ENCODE peak calls at places on chromosome 19, in five cellular contexts. M is adrenal gland, X is GM23248, V is IMR-90, J is tibial artery. B is an unnamed sample. For H3K36me3, the result is how much of the 10 kb centered on the place peaks cover.

GRCh38 chr19:6035026-6035425 is 57.1 kb upstream of the RANBP3 start:
- DNase-seq in M (peak), X (no peak), V (no peak), J (peak), B (no peak)

GRCh38 chr19:16945762-16946465 is 57.1 kb downstream of the F2RL3 start:
- DNase-seq in M (no peak), X (no peak), V (no peak), J (no peak), B (no peak)

GRCh38 chr19:29667941-29668340 is 2.7 kb downstream of the PLEKHF1 start:
- DNase-seq in M (no peak), X (peak), V (no peak), J (peak), B (peak)

GRCh38 chr19:51331193-51331592 is 10.7 kb downstream of the VSIG10L start:
- DNase-seq in M (no peak), X (no peak), V (no peak), J (no peak), B (no peak)

GRCh38 chr19:27764186-27764804 is 1448.7 kb downstream of the UQCRFS1 start:
- DNase-seq in M (no peak), X (no peak), V (no peak), J (no peak), B (no peak)

GRCh38 chr19:29694669-29695627 is 20.1 kb downstream of the C19orf12 start:
- DNase-seq in M (peak), X (peak), V (peak), J (peak), B (peak)

GRCh38 chr19:44752816-44753618 is 4.5 kb downstream of the BCL3 start:
- DNase-seq in M (peak), X (peak), V (peak), J (peak), B (peak)

GRCh38 chr19:17579523-17580244 is 24.2 kb downstream of the COLGALT1 start:
- DNase-seq in M (peak), X (peak), V (peak), J (no peak), B (peak)

GRCh38 chr19:35015576-35016351 is 14.5 kb upstream of the SCN1B start:
- DNase-seq in M (peak), X (peak), V (peak), J (no peak), B (no peak)

GRCh38 chr19:6473652-6474051 is 7.9 kb downstream of the DENND1C start:
- DNase-seq in M (no peak), X (no peak), V (no peak), J (no peak), B (no peak)

GRCh38 chr19:17775245-17775927 is 19.6 kb upstream of the B3GNT3 start:
- DNase-seq in M (peak), X (peak), V (peak), J (no peak), B (no peak)

GRCh38 chr19:16886305-16886880 is 2.4 kb upstream of the F2RL3 start:
- DNase-seq in M (peak), X (peak), V (peak), J (no peak), B (no peak)

GRCh38 chr19:4375620-4376228 is 24.6 kb downstream of the SH3GL1 start:
- DNase-seq in M (no peak), X (peak), V (peak), J (peak), B (no peak)
- H3K27ac ChIP-seq in M (peak), X (peak), V (peak), J (peak), B (no peak)

GRCh38 chr19:12939908-12940533 is 1.6 kb downstream of the CALR start:
- DNase-seq in M (no peak), X (peak), V (no peak), J (no peak), B (no peak)
- H3K36me3 ChIP-seq in M (under half), X (under half), V (under half), J (half or more), B (under half)

GRCh38 chr19:38781058-38781457 is 7.7 kb upstream of the LGALS7 start:
- DNase-seq in M (no peak), X (no peak), V (no peak), J (no peak), B (no peak)

GRCh38 chr19:38786572-38787265 is 2.3 kb upstream of the LGALS7B start:
- DNase-seq in M (no peak), X (no peak), V (no peak), J (no peak), B (no peak)

GRCh38 chr19:38780443-38780842 is 7.1 kb upstream of the LGALS7 start:
- DNase-seq in M (no peak), X (no peak), V (no peak), J (no peak), B (no peak)

GRCh38 chr19:38785187-38785699 is 3.8 kb upstream of the LGALS7B start:
- DNase-seq in M (no peak), X (no peak), V (no peak), J (no peak), B (no peak)

GRCh38 chr19:38784224-38784623 is 4.8 kb upstream of the LGALS7B start:
- DNase-seq in M (peak), X (no peak), V (peak), J (no peak), B (no peak)
- H3K27ac ChIP-seq in M (no peak), X (no peak), V (no peak), J (no peak), B (no peak)

DNA sequence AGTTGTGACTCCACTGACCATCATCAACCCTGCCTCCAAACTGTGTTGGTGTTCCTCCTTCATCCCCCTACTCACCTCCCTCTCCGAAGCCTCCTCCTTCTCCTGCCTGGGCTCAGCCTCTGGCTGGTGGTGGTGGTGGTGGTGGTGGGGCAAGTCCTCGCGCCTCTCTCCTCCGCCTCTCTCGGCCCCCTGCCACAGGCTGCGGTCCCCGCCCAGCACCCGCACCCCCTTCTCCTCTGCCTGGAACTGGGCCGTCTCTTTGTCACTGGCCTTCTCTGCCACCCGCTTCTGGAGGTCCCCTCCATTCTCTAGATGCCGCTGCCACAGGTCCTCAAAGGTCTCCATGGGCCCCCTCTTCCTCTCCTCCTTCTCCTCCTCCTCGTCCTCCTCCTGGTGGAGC is 1.5 kb downstream of the CCER2 start:
- DNase-seq in M (no peak), X (no peak), V (no peak), J (no peak), B (no peak)
- H3K36me3 ChIP-seq in M (under half), X (under half), V (under half), J (under half), B (under half)

GRCh38 chr19:47693489-47693888 is 19.7 kb upstream of the EHD2 start:
- DNase-seq in M (no peak), X (no peak), V (no peak), J (no peak), B (no peak)
- H3K27ac ChIP-seq in M (no peak), X (no peak), V (no peak), J (no peak), B (no peak)

DNA sequence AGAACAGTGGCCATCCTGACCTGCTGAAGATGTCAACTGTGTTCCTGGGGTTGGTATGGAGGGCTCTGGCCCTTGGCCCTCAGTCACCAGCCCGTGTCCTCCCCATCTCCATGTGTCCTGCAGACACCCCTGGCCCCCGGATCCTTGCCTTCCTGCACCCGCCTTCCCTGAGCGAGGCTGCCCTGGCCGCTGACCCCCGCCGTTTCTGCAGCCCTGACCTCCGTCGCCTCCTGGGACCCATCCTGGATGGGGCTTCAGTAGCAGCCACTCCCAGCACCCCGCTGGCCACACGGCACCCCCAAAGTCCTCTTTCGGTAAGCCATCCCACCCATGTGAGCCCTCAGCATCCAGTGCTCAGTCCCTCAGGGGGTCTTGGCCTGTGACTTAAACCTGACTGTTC is 24.8 kb downstream of the HIF3A start:
- DNase-seq in M (no peak), X (no peak), V (no peak), J (no peak), B (no peak)
- H3K36me3 ChIP-seq in M (under half), X (under half), V (under half), J (half or more), B (under half)

DNA sequence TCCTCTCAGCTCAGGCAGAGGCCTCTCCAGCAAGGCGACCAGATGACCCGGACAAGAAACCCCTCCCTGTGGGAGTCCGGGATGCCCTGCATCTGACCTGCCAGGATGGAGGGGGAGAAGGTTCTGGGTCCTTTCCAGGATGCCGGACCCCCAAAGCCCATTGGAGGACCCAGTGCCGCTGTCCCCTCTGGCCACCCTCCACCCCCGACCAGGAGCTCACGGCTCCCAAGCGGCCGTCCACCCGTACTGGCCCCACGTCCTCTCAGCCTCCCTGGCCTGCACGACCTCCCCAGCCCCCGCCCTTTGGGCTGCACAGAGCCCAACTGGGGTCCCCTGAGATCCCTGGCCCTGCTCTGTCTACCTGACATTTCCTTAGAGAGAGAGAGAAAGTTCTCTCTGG is 24.0 kb downstream of the BTBD2 start:
- DNase-seq in M (no peak), X (no peak), V (no peak), J (no peak), B (no peak)
- H3K27ac ChIP-seq in M (no peak), X (no peak), V (no peak), J (no peak), B (no peak)

GRCh38 chr19:2790194-2790556 is 4.9 kb downstream of the THOP1 start:
- DNase-seq in M (no peak), X (no peak), V (no peak), J (no peak), B (no peak)
- H3K36me3 ChIP-seq in M (under half), X (under half), V (under half), J (half or more), B (under half)

GRCh38 chr19:55098716-55099556 is 18.5 kb downstream of the PPP1R12C start:
- DNase-seq in M (no peak), X (no peak), V (no peak), J (no peak), B (no peak)
- H3K27ac ChIP-seq in M (no peak), X (no peak), V (no peak), J (no peak), B (no peak)

DNA sequence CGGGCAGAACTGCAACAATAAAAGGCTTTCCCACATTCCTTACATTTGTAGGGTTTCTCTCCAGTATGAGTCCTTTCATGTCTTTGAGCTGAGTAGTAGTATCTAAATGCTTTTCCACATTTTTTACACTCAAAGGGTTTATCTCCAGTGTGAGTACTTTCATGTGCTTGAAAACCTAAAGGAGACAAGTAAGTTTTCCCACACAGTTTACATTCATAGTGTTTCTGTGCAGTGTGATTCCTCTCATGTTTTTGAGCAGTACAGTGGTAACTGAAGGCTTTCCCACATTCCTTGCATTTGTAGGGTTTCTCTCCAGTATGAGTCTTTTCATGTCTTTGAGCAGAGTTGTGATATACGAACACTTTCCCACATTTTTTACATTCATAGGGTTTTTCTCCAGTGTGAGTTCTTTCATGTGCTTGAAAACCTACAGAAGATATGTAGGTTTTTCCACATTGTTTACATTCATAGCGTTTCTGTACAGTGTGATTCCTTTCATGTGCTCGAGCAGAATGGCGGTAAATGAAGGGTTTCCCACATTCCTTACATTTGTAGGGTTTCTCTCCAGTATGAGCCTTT is 47.0 kb downstream of the ZNF44 start:
- DNase-seq in M (no peak), X (peak), V (no peak), J (no peak), B (no peak)
- H3K36me3 ChIP-seq in M (under half), X (half or more), V (under half), J (half or more), B (under half)